ENCODE peak calls at places on chromosome 12, in eight cellular contexts. S, K, C, Q, D, G, I and Y are unnamed samples.

GRCh38 chr12:61290473-61290872 is 969.7 kb upstream of the USP15 start:
- DNase-seq in S (no peak), G (no peak), C (no peak), D (no peak), I (no peak), Q (no peak), K (no peak), Y (no peak)

GRCh38 chr12:123497065-123497464 is 36.5 kb downstream of the RILPL1 start:
- DNase-seq in S (no peak), C (no peak), I (no peak), Q (no peak), G (no peak), K (no peak), D (no peak), Y (no peak)

GRCh38 chr12:131980263-131980662 is 30.5 kb downstream of the EP400 start:
- DNase-seq in C (no peak), G (no peak), D (no peak), Q (no peak), K (peak), S (no peak), I (no peak), Y (no peak)

GRCh38 chr12:48980953-48981756 is 3.0 kb downstream of the WNT1 start:
- DNase-seq in K (no peak), C (peak), Q (no peak), D (peak), G (no peak), I (no peak), S (no peak), Y (no peak)

GRCh38 chr12:95446511-95446910 is 27.4 kb upstream of the METAP2 start:
- DNase-seq in S (peak), G (no peak), Q (no peak), C (no peak), I (no peak), D (peak), K (peak), Y (no peak)

GRCh38 chr12:52003016-52003550 is 3.7 kb upstream of the TAMALIN start:
- DNase-seq in K (no peak), G (no peak), D (no peak), S (no peak), Q (no peak), I (no peak), C (no peak), Y (no peak)

GRCh38 chr12:27176765-27177164 is 67.3 kb upstream of the STK38L start:
- DNase-seq in D (no peak), K (peak), I (no peak), C (no peak), S (no peak), G (no peak), Q (no peak), Y (no peak)

GRCh38 chr12:10021342-10021741 is 9.1 kb upstream of the CLEC9A start:
- DNase-seq in Q (no peak), C (no peak), K (no peak), S (no peak), D (no peak), G (no peak), I (no peak), Y (no peak)

GRCh38 chr12:108438687-108439086 is 76.4 kb upstream of the FICD start:
- DNase-seq in C (no peak), G (no peak), I (no peak), K (no peak), Q (no peak), D (no peak), S (no peak), Y (no peak)

GRCh38 chr12:118035194-118036041 is 18.9 kb downstream of the RFC5 start:
- DNase-seq in C (peak), S (no peak), I (no peak), D (no peak), G (peak), Q (no peak), K (peak), Y (peak)

GRCh38 chr12:13228579-13228978 is 32.1 kb downstream of the EMP1 start:
- DNase-seq in I (peak), G (no peak), C (no peak), S (no peak), Q (no peak), K (no peak), D (no peak), Y (no peak)

GRCh38 chr12:3155710-3156386 is 78.7 kb downstream of the TSPAN9 start:
- DNase-seq in S (no peak), C (no peak), D (no peak), I (no peak), K (no peak), Q (no peak), G (no peak), Y (no peak)

GRCh38 chr12:111033281-111034147 is 113.1 kb upstream of the MYL2 start:
- DNase-seq in C (peak), Q (no peak), S (no peak), K (no peak), I (no peak), D (no peak), G (peak), Y (no peak)
- TF ChIP-seq CTCF in C (peak), Q (no peak), S (peak), K (no peak), I (no peak), D (no peak), G (peak), Y (peak)

GRCh38 chr12:113155060-113155459 is 5.5 kb downstream of the CFAP73 start:
- DNase-seq in G (no peak), I (no peak), K (no peak), Q (no peak), D (no peak), S (no peak), C (no peak), Y (no peak)

GRCh38 chr12:113154351-113154973 is 4.9 kb downstream of the CFAP73 start:
- DNase-seq in G (peak), S (no peak), Q (no peak), C (no peak), D (no peak), I (no peak), K (peak), Y (no peak)

GRCh38 chr12:113151655-113152054 is 2.1 kb downstream of the CFAP73 start:
- DNase-seq in D (no peak), G (no peak), I (no peak), K (no peak), C (no peak), Q (no peak), S (no peak), Y (no peak)

GRCh38 chr12:113152835-113153814 is 3.6 kb downstream of the CFAP73 start:
- DNase-seq in C (peak), Q (no peak), K (peak), S (peak), I (no peak), G (peak), D (peak), Y (no peak)

GRCh38 chr12:113152196-113152834 is 2.8 kb downstream of the CFAP73 start:
- DNase-seq in Q (no peak), G (no peak), D (no peak), I (no peak), K (no peak), S (no peak), C (no peak), Y (no peak)
- H3K4me3 ChIP-seq in Q (no peak), G (peak), D (peak), I (peak), K (no peak), S (no peak), C (peak), Y (no peak)

DNA sequence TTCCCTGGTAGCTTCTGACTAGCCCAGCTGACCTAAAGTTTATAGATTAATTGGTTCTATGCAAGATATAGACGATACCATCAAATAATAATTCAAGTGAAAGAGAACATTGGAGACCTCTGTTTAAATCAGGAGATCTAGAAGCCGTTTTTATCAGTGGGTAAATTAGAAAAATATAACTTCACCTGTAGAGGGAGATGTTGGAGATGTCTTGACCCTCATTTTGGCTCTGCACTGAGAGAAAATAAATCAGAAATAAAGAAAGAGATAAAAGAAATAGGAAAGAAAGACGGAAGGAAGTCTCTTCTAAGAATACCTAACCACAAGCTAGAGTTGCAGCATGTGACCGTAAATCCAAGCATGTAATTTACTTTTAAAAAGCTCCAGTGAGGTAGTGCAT is 684.5 kb downstream of the C12orf50 start:
- DNase-seq in S (no peak), D (no peak), G (peak), I (no peak), C (no peak), K (no peak), Q (no peak), Y (no peak)
- TF ChIP-seq CTCF in S (no peak), D (no peak), G (peak), I (no peak), C (no peak), K (peak), Q (no peak), Y (no peak)

DNA sequence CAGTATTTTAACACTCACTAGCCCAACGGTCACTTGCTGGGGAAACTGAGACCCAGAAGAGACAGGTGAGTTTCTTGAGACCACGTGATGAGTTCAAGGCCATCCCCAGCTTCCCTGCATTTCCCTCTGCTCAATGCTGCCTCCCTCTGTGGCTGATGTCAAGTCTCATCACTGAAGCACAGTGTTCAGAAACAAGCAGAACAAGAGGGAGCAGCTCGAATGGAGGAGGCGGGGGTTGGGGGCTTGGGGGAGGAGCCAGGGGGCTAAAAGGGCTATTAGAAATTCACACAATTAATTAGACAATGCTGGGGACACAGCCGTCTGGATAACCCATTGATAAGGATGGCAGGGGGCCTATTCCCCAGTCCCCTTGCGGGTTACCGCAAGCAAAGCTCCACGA is 707.8 kb downstream of the MED13L start:
- DNase-seq in I (no peak), G (no peak), Q (no peak), K (no peak), C (peak), D (no peak), S (peak), Y (no peak)
- H3K4me3 ChIP-seq in I (no peak), G (no peak), Q (no peak), K (no peak), C (peak), D (no peak), S (no peak), Y (no peak)

GRCh38 chr12:58920102-58920955 is at the start of gene LRIG3:
- DNase-seq in I (peak), C (peak), Q (no peak), D (peak), K (peak), G (peak), S (peak), Y (no peak)
- TF ChIP-seq CTCF in I (peak), C (no peak), Q (no peak), D (no peak), K (no peak), G (no peak), S (peak), Y (no peak)

GRCh38 chr12:56521590-56522371 is at the start of gene RBMS2:
- DNase-seq in Q (peak), D (peak), G (peak), C (peak), I (no peak), K (peak), S (peak), Y (peak)
- H3K4me3 ChIP-seq in Q (peak), D (peak), G (peak), C (peak), I (peak), K (peak), S (peak), Y (peak)